ENCODE peak calls at places on chromosomes 1 and 21, in six cellular contexts. One of them, this sample, is unnamed.

GRCh38 chr1:213201380-213202155 is 150.5 kb downstream of the RPS6KC1 start:
- DNase-seq in D341Med: no peak
- DNase-seq in H1: no peak
- DNase-seq in lung microvascular endothelial cell: no peak
- DNase-seq in retina: no peak
- DNase-seq in sciatic nerve: no peak
- DNase-seq in this sample: peak; percentile 67

GRCh38 chr1:119136401-119136800 is 4.1 kb downstream of the WARS2 start:
- DNase-seq in retina: no peak
- DNase-seq in D341Med: no peak
- DNase-seq in sciatic nerve: no peak
- DNase-seq in H1: no peak
- DNase-seq in lung microvascular endothelial cell: no peak
- DNase-seq in this sample: peak; percentile 48

GRCh38 chr1:37862330-37862729 is 2.9 kb upstream of the MTF1 start:
- DNase-seq in sciatic nerve: no peak
- DNase-seq in D341Med: no peak
- DNase-seq in retina: no peak
- DNase-seq in H1: no peak
- DNase-seq in lung microvascular endothelial cell: no peak
- DNase-seq in this sample: no peak

GRCh38 chr1:153534933-153535663 is 693 bp downstream of the S100A6 start:
- DNase-seq in H1: no peak
- DNase-seq in lung microvascular endothelial cell: no peak
- DNase-seq in D341Med: no peak
- DNase-seq in retina: no peak
- DNase-seq in sciatic nerve: peak; percentile 86
- DNase-seq in this sample: peak; percentile 63

GRCh38 chr1:224623310-224623714 is 7.2 kb downstream of the CNIH3 start:
- DNase-seq in retina: no peak
- DNase-seq in lung microvascular endothelial cell: no peak
- DNase-seq in D341Med: no peak
- DNase-seq in H1: no peak
- DNase-seq in sciatic nerve: no peak
- DNase-seq in this sample: no peak

GRCh38 chr1:201902198-201902597 is 13.5 kb downstream of the SHISA4 start:
- DNase-seq in D341Med: no peak
- DNase-seq in H1: no peak
- DNase-seq in lung microvascular endothelial cell: no peak
- DNase-seq in sciatic nerve: no peak
- DNase-seq in retina: no peak
- DNase-seq in this sample: peak; percentile 60

GRCh38 chr21:34276711-34277425 is 86.9 kb upstream of the KCNE2 start:
- DNase-seq in sciatic nerve: no peak
- DNase-seq in lung microvascular endothelial cell: no peak
- DNase-seq in H1: no peak
- DNase-seq in D341Med: no peak
- DNase-seq in retina: no peak
- DNase-seq in this sample: peak; percentile 8

GRCh38 chr1:222064388-222065201 is 322.7 kb upstream of the DUSP10 start:
- DNase-seq in D341Med: no peak
- DNase-seq in sciatic nerve: no peak
- DNase-seq in retina: no peak
- DNase-seq in H1: no peak
- DNase-seq in lung microvascular endothelial cell: no peak
- DNase-seq in this sample: no peak

GRCh38 chr1:8679411-8679800 is 138.0 kb downstream of the RERE start:
- DNase-seq in H1: no peak
- DNase-seq in lung microvascular endothelial cell: peak; percentile 53
- DNase-seq in retina: no peak
- DNase-seq in sciatic nerve: no peak
- DNase-seq in D341Med: no peak
- DNase-seq in this sample: peak; percentile 52

GRCh38 chr1:195071461-195071860 is 1536.8 kb downstream of the KCNT2 start:
- DNase-seq in retina: no peak
- DNase-seq in sciatic nerve: no peak
- DNase-seq in lung microvascular endothelial cell: no peak
- DNase-seq in H1: no peak
- DNase-seq in D341Med: no peak
- DNase-seq in this sample: no peak

GRCh38 chr1:152880907-152881306 is 2.8 kb downstream of the SMCP start:
- DNase-seq in H1: no peak
- DNase-seq in retina: no peak
- DNase-seq in lung microvascular endothelial cell: no peak
- DNase-seq in D341Med: no peak
- DNase-seq in sciatic nerve: no peak
- DNase-seq in this sample: no peak

GRCh38 chr1:149993181-149993580 is 17.3 kb downstream of the OTUD7B start:
- DNase-seq in H1: no peak
- DNase-seq in retina: no peak
- DNase-seq in D341Med: no peak
- DNase-seq in lung microvascular endothelial cell: no peak
- DNase-seq in sciatic nerve: no peak
- DNase-seq in this sample: no peak

GRCh38 chr1:223197923-223198627 is 55.0 kb upstream of the TLR5 start:
- DNase-seq in H1: no peak
- DNase-seq in lung microvascular endothelial cell: no peak
- DNase-seq in D341Med: no peak
- DNase-seq in retina: no peak
- DNase-seq in sciatic nerve: no peak
- DNase-seq in this sample: no peak

GRCh38 chr1:193905288-193906085 is 719.1 kb upstream of the B3GALT2 start:
- DNase-seq in D341Med: no peak
- DNase-seq in lung microvascular endothelial cell: no peak
- DNase-seq in retina: no peak
- DNase-seq in H1: no peak
- DNase-seq in sciatic nerve: no peak
- DNase-seq in this sample: peak; percentile 69

GRCh38 chr1:53280486-53280885 is 42.2 kb upstream of the MAGOH start:
- DNase-seq in H1: no peak
- DNase-seq in lung microvascular endothelial cell: no peak
- DNase-seq in retina: no peak
- DNase-seq in sciatic nerve: no peak
- DNase-seq in D341Med: no peak
- DNase-seq in this sample: no peak

GRCh38 chr1:28260803-28261174 is 1.5 kb downstream of the SESN2 start:
- DNase-seq in lung microvascular endothelial cell: no peak
- DNase-seq in D341Med: no peak
- DNase-seq in sciatic nerve: no peak
- DNase-seq in retina: no peak
- DNase-seq in H1: no peak
- DNase-seq in this sample: no peak

GRCh38 chr1:22114083-22115012 is 28.5 kb downstream of the WNT4 start:
- DNase-seq in lung microvascular endothelial cell: peak; percentile 76
- DNase-seq in sciatic nerve: peak; percentile 66
- DNase-seq in D341Med: peak; percentile 64
- DNase-seq in H1: no peak
- DNase-seq in retina: peak; percentile 68
- DNase-seq in this sample: no peak

GRCh38 chr1:145823565-145824498 is at the start of the genes POLR3C and RNF115:
- DNase-seq in D341Med: peak; percentile 95
- DNase-seq in H1: peak; percentile 62
- DNase-seq in lung microvascular endothelial cell: peak; percentile 90
- DNase-seq in retina: peak; percentile 95
- DNase-seq in sciatic nerve: peak; percentile 94
- DNase-seq in this sample: peak; percentile 97

GRCh38 chr1:202242080-202242419 is 48.5 kb downstream of the LGR6 start:
- DNase-seq in retina: no peak
- DNase-seq in H1: no peak
- DNase-seq in lung microvascular endothelial cell: no peak
- DNase-seq in sciatic nerve: no peak
- DNase-seq in D341Med: no peak
- DNase-seq in this sample: no peak

GRCh38 chr1:204172404-204173049 is 6.4 kb upstream of the REN start:
- DNase-seq in lung microvascular endothelial cell: no peak
- DNase-seq in retina: no peak
- DNase-seq in D341Med: peak; percentile 56
- DNase-seq in H1: no peak
- DNase-seq in sciatic nerve: no peak
- DNase-seq in this sample: no peak

GRCh38 chr1:154157520-154158306 is 2.8 kb upstream of the NUP210L start:
- DNase-seq in retina: no peak
- DNase-seq in sciatic nerve: no peak
- DNase-seq in H1: no peak
- DNase-seq in lung microvascular endothelial cell: no peak
- DNase-seq in D341Med: no peak
- DNase-seq in this sample: no peak

GRCh38 chr1:199675937-199676336 is 351.6 kb upstream of the NR5A2 start:
- DNase-seq in retina: no peak
- DNase-seq in sciatic nerve: no peak
- DNase-seq in D341Med: no peak
- DNase-seq in lung microvascular endothelial cell: no peak
- DNase-seq in H1: no peak
- DNase-seq in this sample: no peak

This sample was measured in adipocyte.